ENCODE peak calls at places on chromosomes 7 and 10, in six cellular contexts. X is HepG2, J is HCT116, T is GM12878, K is upper lobe of left lung, W is K562. E is an unnamed sample. For H3K36me3, the result is how much of the 10 kb centered on the place peaks cover.

GRCh38 chr7:79673969-79674368 is 220.5 kb upstream of the MAGI2 start:
- ATAC-seq in W (no peak), K (no peak), X (no peak), J (no peak), T (no peak), E (no peak)

GRCh38 chr10:13773043-13773442 is 186.3 kb downstream of the PRPF18 start:
- ATAC-seq in T (no peak), X (no peak), W (no peak), K (no peak), J (no peak), E (no peak)

GRCh38 chr10:61987951-61988379 is 86.5 kb downstream of the ARID5B start:
- ATAC-seq in J (no peak), K (peak), W (peak), X (no peak), T (peak), E (no peak)

GRCh38 chr10:44947356-44948152 is 12.0 kb upstream of the RASSF4 start:
- ATAC-seq in T (peak), W (no peak), X (no peak), K (peak), J (no peak), E (no peak)

GRCh38 chr10:13382759-13383753 is 35.0 kb upstream of the SEPHS1 start:
- ATAC-seq in T (no peak), X (peak), J (peak), K (peak), W (peak), E (no peak)

GRCh38 chr10:34866848-34867247 is 51.8 kb upstream of the PARD3 start:
- ATAC-seq in J (peak), X (peak), W (no peak), T (peak), K (no peak), E (no peak)

GRCh38 chr7:72539702-72540101 is 127.6 kb upstream of the CALN1 start:
- ATAC-seq in K (no peak), T (no peak), J (no peak), X (no peak), W (no peak), E (no peak)

GRCh38 chr10:16732376-16732775 is 84.8 kb downstream of the RSU1 start:
- ATAC-seq in K (no peak), T (no peak), W (no peak), J (no peak), X (no peak), E (no peak)

GRCh38 chr7:27784399-27785053 is 44.6 kb downstream of the TAX1BP1 start:
- ATAC-seq in J (peak), X (peak), T (peak), K (no peak), W (peak), E (no peak)

GRCh38 chr7:116872026-116872425 is 9.6 kb downstream of the CAPZA2 start:
- ATAC-seq in J (no peak), X (no peak), K (no peak), T (no peak), W (no peak), E (no peak)

GRCh38 chr10:131271195-131271880 is 40.2 kb downstream of the TCERG1L start:
- ATAC-seq in T (no peak), W (no peak), X (no peak), J (no peak), K (no peak), E (no peak)

GRCh38 chr7:105792488-105793370 is 83.7 kb downstream of the ATXN7L1 start:
- ATAC-seq in X (no peak), W (no peak), J (no peak), K (no peak), T (no peak), E (no peak)

GRCh38 chr7:85104432-85105205 is 82.2 kb downstream of the SEMA3D start:
- ATAC-seq in T (no peak), W (no peak), J (peak), K (peak), X (no peak), E (peak)

GRCh38 chr7:54758702-54759665 is at the start of gene SEC61G:
- ATAC-seq in W (peak), T (peak), X (peak), K (peak), J (peak), E (peak)
- TF ChIP-seq POLR2AphosphoS5 in W (peak), T (peak), X (peak), K (peak), J (peak), E (peak)

DNA sequence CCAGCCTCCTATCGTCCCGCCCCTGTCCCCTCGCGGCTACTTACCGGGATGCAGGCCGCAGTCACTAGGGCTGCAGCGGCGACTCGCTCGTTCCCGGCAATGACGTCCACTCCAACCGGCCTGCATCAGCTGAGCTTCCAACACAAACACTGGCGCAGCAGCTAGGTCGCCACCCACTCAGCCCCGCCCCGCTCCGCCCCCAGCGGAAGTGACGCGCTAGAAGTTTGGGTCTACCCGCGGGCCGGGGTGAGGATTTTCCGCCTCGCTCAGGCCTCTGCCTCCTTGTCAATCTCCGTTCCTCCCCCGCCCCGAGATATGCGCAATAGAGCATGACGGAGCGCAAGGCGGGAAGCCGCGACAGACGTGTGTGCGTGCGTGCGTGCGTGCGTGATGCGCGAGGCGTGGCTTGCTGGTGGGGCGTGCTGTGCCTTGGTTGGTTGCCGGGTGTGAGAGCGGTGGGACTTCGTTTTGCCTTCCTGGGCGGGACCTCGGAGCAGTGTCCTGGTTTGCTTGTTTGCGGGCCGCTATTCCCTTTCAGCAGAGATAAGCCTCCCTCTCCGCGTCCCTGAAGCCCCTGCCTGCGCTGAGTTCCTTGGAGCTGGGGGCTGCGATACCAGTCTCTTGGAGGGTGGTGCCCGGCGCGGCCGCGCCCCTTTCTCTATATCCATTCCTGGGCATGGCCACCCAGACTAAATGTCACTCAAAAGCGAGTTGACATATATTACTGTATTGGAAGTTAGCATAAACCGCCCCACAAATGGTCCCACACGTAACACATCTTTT is at the start of gene PNPLA8:
- ATAC-seq in J (peak), W (peak), K (peak), T (peak), X (peak), E (peak)
- TF ChIP-seq POLR2A in J (peak), W (peak), K (peak), T (peak), X (peak), E (peak)

GRCh38 chr10:132596742-132597279 is 59.2 kb downstream of the INPP5A start:
- ATAC-seq in X (no peak), W (no peak), K (no peak), J (no peak), T (no peak), E (no peak)
- H3K36me3 ChIP-seq in X (under half), W (under half), K (under half), J (under half), T (under half), E (under half)

DNA sequence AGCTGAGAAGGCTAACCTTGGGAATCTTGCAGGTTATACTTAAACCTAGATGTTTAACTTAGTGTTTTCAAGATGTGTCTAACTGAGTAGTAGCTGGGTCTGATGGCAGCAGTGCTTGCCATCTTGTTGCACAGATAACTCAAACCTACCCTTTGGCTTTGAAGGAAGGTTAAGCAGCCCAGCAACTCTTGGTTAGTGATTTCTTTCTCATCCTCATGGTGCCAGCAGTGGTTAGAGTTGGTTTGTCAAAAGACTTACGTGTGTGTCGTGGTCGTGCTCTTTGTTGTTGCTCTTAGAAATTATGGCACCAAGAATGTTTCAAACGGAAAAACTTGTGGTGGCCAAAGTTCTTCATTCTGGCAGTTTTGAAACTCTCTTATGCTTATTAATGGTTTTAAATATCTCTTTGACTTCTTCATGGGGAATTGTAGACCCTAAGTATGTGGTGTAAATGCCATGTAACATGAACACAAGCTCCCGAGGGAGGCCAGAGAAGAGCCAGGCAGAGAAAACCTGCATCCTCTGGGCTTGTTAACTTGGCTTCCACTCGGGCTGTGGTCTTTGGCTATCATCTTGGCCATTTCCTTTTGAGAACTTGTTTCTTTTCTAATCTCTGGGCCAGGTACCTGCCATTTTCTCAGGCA is 61.0 kb downstream of the KLHDC10 start:
- ATAC-seq in W (no peak), K (no peak), T (peak), X (no peak), J (no peak), E (no peak)
- TF ChIP-seq POLR2AphosphoS5 in W (no peak), K (no peak), T (no peak), X (no peak), J (no peak), E (no peak)